ENCODE peak calls at places on chromosomes 3 and 15, in seven cellular contexts. One of them, this sample, is unnamed.
A peak's percentile ranks its signal among the peaks of the same experiment; 100 is the strongest.

GRCh38 chr15:25437751-25438600 is 848 bp downstream of the UBE3A start:
- DNase-seq in stomach: peak; percentile 45
- DNase-seq in AG04450: no peak
- DNase-seq in fibroblast of pulmonary artery: peak; percentile 55
- DNase-seq in psoas muscle: peak; percentile 83
- DNase-seq in heart right ventricle: peak; percentile 66
- DNase-seq in A549: peak; percentile 42
- DNase-seq in this sample: peak; percentile 65

GRCh38 chr15:84079885-84080777 is 155.4 kb upstream of the GOLGA6L4 start:
- DNase-seq in psoas muscle: peak; percentile 52
- DNase-seq in AG04450: no peak
- DNase-seq in stomach: peak; percentile 26
- DNase-seq in heart right ventricle: peak; percentile 19
- DNase-seq in A549: peak; percentile 13
- DNase-seq in fibroblast of pulmonary artery: peak; percentile 12
- DNase-seq in this sample: peak; percentile 25

GRCh38 chr3:175672119-175672689 is 813.1 kb downstream of the NAALADL2 start:
- DNase-seq in psoas muscle: no peak
- DNase-seq in heart right ventricle: no peak
- DNase-seq in AG04450: peak; percentile 29
- DNase-seq in A549: no peak
- DNase-seq in stomach: no peak
- DNase-seq in fibroblast of pulmonary artery: peak; percentile 42
- DNase-seq in this sample: peak; percentile 33

GRCh38 chr3:72847282-72847681 is 963 bp downstream of the SHQ1 start:
- DNase-seq in fibroblast of pulmonary artery: peak; percentile 3
- DNase-seq in A549: no peak
- DNase-seq in stomach: no peak
- DNase-seq in heart right ventricle: no peak
- DNase-seq in AG04450: no peak
- DNase-seq in psoas muscle: no peak
- DNase-seq in this sample: no peak

GRCh38 chr3:36149447-36149865 is 230.8 kb upstream of the STAC start:
- DNase-seq in A549: no peak
- DNase-seq in stomach: no peak
- DNase-seq in fibroblast of pulmonary artery: no peak
- DNase-seq in heart right ventricle: no peak
- DNase-seq in AG04450: no peak
- DNase-seq in psoas muscle: no peak
- DNase-seq in this sample: no peak

GRCh38 chr15:36469567-36469966 is 109.9 kb upstream of the CDIN1 start:
- DNase-seq in stomach: no peak
- DNase-seq in A549: no peak
- DNase-seq in fibroblast of pulmonary artery: peak; percentile 29
- DNase-seq in AG04450: peak; percentile 38
- DNase-seq in psoas muscle: no peak
- DNase-seq in heart right ventricle: no peak
- DNase-seq in this sample: peak; percentile 35

GRCh38 chr15:66085128-66085527 is 168.4 kb downstream of the MEGF11 start:
- DNase-seq in AG04450: no peak
- DNase-seq in heart right ventricle: no peak
- DNase-seq in stomach: no peak
- DNase-seq in fibroblast of pulmonary artery: no peak
- DNase-seq in A549: peak; percentile 18
- DNase-seq in psoas muscle: no peak
- DNase-seq in this sample: no peak

GRCh38 chr3:191502583-191502982 is 41.6 kb downstream of the PYDC2 start:
- DNase-seq in psoas muscle: no peak
- DNase-seq in stomach: no peak
- DNase-seq in heart right ventricle: no peak
- DNase-seq in fibroblast of pulmonary artery: no peak
- DNase-seq in A549: peak; percentile 12
- DNase-seq in AG04450: no peak
- DNase-seq in this sample: no peak

GRCh38 chr3:186070550-186070949 is 38.3 kb downstream of the ETV5 start:
- DNase-seq in stomach: no peak
- DNase-seq in heart right ventricle: no peak
- DNase-seq in AG04450: no peak
- DNase-seq in psoas muscle: no peak
- DNase-seq in A549: no peak
- DNase-seq in fibroblast of pulmonary artery: no peak
- DNase-seq in this sample: no peak

GRCh38 chr15:72962054-72962702 is 90.1 kb upstream of the NEO1 start:
- DNase-seq in A549: no peak
- DNase-seq in heart right ventricle: no peak
- DNase-seq in psoas muscle: no peak
- DNase-seq in stomach: no peak
- DNase-seq in AG04450: no peak
- DNase-seq in fibroblast of pulmonary artery: no peak
- DNase-seq in this sample: no peak

GRCh38 chr3:124107074-124107473 is 115.2 kb upstream of the ROPN1 start:
- DNase-seq in A549: no peak
- DNase-seq in psoas muscle: no peak
- DNase-seq in AG04450: no peak
- DNase-seq in heart right ventricle: no peak
- DNase-seq in fibroblast of pulmonary artery: no peak
- DNase-seq in stomach: no peak
- DNase-seq in this sample: no peak

GRCh38 chr3:194270627-194271458 is 80.3 kb downstream of the CPN2 start:
- DNase-seq in heart right ventricle: peak; percentile 87
- DNase-seq in AG04450: no peak
- DNase-seq in psoas muscle: peak; percentile 93
- DNase-seq in stomach: peak; percentile 63
- DNase-seq in fibroblast of pulmonary artery: peak; percentile 72
- DNase-seq in A549: no peak
- DNase-seq in this sample: peak; percentile 86

GRCh38 chr15:58980351-58980939 is 7.0 kb upstream of the RNF111 start:
- DNase-seq in psoas muscle: no peak
- DNase-seq in A549: peak; percentile 50
- DNase-seq in AG04450: no peak
- DNase-seq in heart right ventricle: no peak
- DNase-seq in fibroblast of pulmonary artery: peak; percentile 70
- DNase-seq in stomach: no peak
- DNase-seq in this sample: peak; percentile 65

GRCh38 chr3:138442433-138442832 is 8.0 kb downstream of the ESYT3 start:
- DNase-seq in heart right ventricle: no peak
- DNase-seq in A549: peak; percentile 35
- DNase-seq in stomach: no peak
- DNase-seq in AG04450: no peak
- DNase-seq in psoas muscle: no peak
- DNase-seq in fibroblast of pulmonary artery: peak; percentile 46
- DNase-seq in this sample: peak; percentile 55

GRCh38 chr3:32973982-32974381 is 22.5 kb downstream of the CCR4 start:
- DNase-seq in A549: no peak
- DNase-seq in fibroblast of pulmonary artery: no peak
- DNase-seq in heart right ventricle: no peak
- DNase-seq in psoas muscle: no peak
- DNase-seq in AG04450: peak; percentile 29
- DNase-seq in stomach: no peak
- DNase-seq in this sample: peak; percentile 17

GRCh38 chr15:27250223-27250622 is 279.2 kb downstream of the GABRG3 start:
- DNase-seq in stomach: no peak
- DNase-seq in A549: peak; percentile 12
- DNase-seq in AG04450: no peak
- DNase-seq in heart right ventricle: no peak
- DNase-seq in fibroblast of pulmonary artery: no peak
- DNase-seq in psoas muscle: no peak
- DNase-seq in this sample: no peak

GRCh38 chr15:50426428-50426827 is 2.2 kb downstream of the USP8 start:
- DNase-seq in psoas muscle: no peak
- DNase-seq in AG04450: no peak
- DNase-seq in stomach: no peak
- DNase-seq in heart right ventricle: no peak
- DNase-seq in fibroblast of pulmonary artery: no peak
- DNase-seq in A549: no peak
- DNase-seq in this sample: no peak

GRCh38 chr15:50425219-50425618 is 1.0 kb downstream of the USP8 start:
- DNase-seq in stomach: no peak
- DNase-seq in A549: no peak
- DNase-seq in heart right ventricle: no peak
- DNase-seq in AG04450: no peak
- DNase-seq in fibroblast of pulmonary artery: no peak
- DNase-seq in psoas muscle: no peak
- DNase-seq in this sample: no peak

DNA sequence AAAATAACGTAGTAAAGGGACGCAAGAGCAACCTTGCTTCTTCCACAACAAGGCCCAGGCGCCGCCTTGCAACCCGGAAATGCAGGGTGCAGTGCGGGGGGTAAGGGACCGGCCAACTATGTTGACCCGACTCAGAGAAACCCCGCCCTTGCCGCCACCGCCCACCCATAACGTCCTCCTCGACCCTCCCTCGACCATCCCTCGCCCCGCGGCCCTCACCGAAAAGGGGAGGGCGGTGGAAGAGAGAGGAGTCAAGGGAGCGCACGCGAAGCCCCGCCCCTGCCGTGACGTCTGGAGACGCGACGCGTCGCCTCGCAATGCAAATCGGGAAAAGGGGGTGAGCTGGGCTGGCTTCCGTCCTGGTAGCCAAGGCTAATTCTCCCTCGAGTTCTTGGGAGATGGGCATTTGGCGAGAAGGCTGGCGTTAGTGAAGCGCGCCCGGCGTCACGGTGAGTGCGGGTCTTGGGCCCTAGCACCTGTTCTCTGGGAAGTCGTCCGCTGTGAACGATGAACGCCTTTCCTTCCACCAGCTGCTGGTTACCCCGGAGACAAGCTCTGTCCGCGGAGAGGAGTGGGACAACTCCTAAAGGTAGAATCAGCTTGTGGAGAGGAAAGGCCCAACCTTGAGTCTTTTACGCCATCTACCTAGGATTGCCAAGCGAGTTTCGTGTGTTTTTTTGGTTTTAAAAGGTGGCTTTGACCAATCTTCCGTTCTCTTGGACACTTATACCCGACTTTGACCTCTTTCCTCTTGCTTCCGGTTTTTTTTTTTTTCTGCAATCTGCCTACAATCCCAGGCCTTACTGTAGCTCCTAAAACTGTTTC is at the start of gene USP8:
- DNase-seq in heart right ventricle: peak; percentile 97
- DNase-seq in psoas muscle: peak; percentile 98
- DNase-seq in AG04450: peak; percentile 89
- DNase-seq in fibroblast of pulmonary artery: peak; percentile 97
- DNase-seq in A549: peak; percentile 99
- DNase-seq in stomach: peak; percentile 96
- DNase-seq in this sample: peak; percentile 96
- H3K4me3 ChIP-seq in heart right ventricle: peak within 1 kb of the TSS; percentile 87
- H3K4me3 ChIP-seq in psoas muscle: peak within 1 kb of the TSS; percentile 92
- H3K4me3 ChIP-seq in AG04450: peak within 1 kb of the TSS; percentile 98
- H3K4me3 ChIP-seq in fibroblast of pulmonary artery: peak within 1 kb of the TSS; percentile 91
- H3K4me3 ChIP-seq in A549: peak within 1 kb of the TSS; percentile 63
- H3K4me3 ChIP-seq in stomach: peak within 1 kb of the TSS; percentile 85
- H3K4me3 ChIP-seq in this sample: peak within 1 kb of the TSS; percentile 83

GRCh38 chr15:70435872-70436271 is 327.5 kb downstream of the UACA start:
- DNase-seq in psoas muscle: no peak
- DNase-seq in A549: no peak
- DNase-seq in stomach: no peak
- DNase-seq in AG04450: no peak
- DNase-seq in heart right ventricle: no peak
- DNase-seq in fibroblast of pulmonary artery: no peak
- DNase-seq in this sample: no peak
- H3K4me3 ChIP-seq in psoas muscle: no peak overlapping the region
- H3K4me3 ChIP-seq in A549: no peak overlapping the region
- H3K4me3 ChIP-seq in stomach: no peak overlapping the region
- H3K4me3 ChIP-seq in AG04450: no peak overlapping the region
- H3K4me3 ChIP-seq in heart right ventricle: no peak overlapping the region
- H3K4me3 ChIP-seq in fibroblast of pulmonary artery: no peak overlapping the region
- H3K4me3 ChIP-seq in this sample: no peak overlapping the region

DNA sequence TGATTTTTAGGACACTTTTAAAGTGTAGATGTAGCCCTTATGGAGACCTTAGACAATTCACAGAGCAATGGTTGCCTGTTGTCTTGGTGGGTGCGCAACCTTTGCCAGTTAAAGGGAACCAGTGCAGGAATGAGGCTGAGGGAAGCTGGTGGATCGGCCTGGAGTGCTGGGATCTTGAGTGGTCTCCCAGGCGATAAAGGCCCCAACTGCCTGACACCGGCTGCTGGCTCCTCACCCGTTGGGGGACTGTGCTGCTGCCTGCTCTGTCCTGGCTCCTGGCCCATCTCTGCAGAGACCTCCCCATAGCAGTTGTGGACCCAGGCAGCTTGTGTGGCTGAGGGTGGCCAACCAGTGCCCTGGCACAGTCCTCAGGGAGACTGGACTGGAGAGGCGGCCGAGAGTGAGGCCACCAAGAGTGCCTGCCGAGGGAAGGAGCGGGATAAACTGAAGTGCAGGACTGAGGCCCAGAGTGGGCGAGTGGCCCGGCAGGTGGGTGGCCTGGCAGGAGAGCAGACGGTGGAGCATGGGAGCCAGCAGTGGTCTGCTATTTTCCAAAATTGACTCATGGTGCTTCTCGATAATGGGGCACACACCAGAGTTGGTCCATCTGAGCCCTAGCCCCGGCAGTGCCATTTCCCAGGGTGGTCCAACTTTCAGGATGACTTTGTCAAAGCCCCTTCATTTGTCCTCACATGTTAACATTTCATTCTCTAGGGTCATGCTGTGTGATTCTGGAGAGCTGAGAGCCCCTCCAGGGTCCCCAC is 2.1 kb downstream of the ALDH1A3 start:
- DNase-seq in A549: no peak
- DNase-seq in psoas muscle: no peak
- DNase-seq in AG04450: no peak
- DNase-seq in heart right ventricle: no peak
- DNase-seq in fibroblast of pulmonary artery: no peak
- DNase-seq in stomach: no peak
- DNase-seq in this sample: no peak
- H3K4me3 ChIP-seq in A549: no peak overlapping the region
- H3K4me3 ChIP-seq in psoas muscle: peak overlapping the region; percentile 76
- H3K4me3 ChIP-seq in AG04450: peak overlapping the region; percentile 4
- H3K4me3 ChIP-seq in heart right ventricle: no peak overlapping the region
- H3K4me3 ChIP-seq in fibroblast of pulmonary artery: peak overlapping the region; percentile 66
- H3K4me3 ChIP-seq in stomach: peak overlapping the region; percentile 6
- H3K4me3 ChIP-seq in this sample: no peak overlapping the region

DNA sequence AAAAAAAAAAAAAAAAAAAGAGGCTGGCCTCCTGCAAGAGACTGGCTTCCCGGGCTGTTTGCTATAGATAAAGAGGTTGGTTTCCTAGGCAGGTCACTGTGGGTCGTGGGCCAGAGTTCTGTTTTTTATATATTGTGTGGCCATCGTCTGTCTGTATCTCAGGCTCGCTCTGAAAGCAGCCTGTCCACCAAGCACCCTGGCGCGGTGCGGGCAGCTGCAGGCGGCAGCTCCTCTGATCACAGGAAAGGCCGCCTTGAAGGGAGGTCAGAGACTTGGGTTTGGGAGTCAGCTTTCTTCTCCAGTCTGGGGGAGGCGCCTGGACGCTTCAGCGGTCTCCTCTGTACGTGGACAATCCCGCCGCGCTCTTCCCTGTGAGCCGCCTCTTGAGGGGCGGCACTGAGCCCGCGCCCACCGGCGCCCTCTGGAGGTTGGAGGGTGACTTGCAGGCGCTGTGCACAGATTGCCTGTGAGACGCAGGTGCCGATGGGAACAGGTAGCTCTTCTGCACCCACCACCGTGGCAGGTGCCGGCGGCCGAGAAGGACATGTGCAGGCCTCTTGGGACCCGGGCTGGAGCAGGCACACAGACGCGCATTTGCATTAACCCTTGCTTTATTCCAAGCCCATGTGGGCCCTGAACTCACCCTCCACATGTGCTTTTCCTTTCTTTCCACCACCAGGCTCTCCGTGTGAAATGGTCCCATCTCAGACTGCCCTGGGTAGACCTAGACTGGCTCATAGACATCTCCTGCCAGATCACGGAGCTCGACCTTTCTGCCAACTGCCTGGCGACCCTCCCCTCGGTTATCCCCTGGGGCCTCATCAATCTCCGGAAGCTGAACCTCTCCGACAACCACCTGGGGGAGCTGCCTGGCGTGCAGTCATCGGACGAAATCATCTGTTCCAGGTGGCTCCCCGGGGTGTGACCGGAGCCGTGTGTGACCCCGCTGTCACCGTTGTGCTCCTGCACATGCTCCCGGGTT is 89.3 kb downstream of the LRRK1 start:
- DNase-seq in AG04450: no peak
- DNase-seq in stomach: peak; percentile 91
- DNase-seq in psoas muscle: peak; percentile 86
- DNase-seq in heart right ventricle: peak; percentile 85
- DNase-seq in A549: peak; percentile 89
- DNase-seq in fibroblast of pulmonary artery: peak; percentile 71
- DNase-seq in this sample: peak; percentile 84
- H3K4me3 ChIP-seq in AG04450: peak overlapping the region; percentile 54
- H3K4me3 ChIP-seq in stomach: peak overlapping the region; percentile 57
- H3K4me3 ChIP-seq in psoas muscle: peak overlapping the region; percentile 58
- H3K4me3 ChIP-seq in heart right ventricle: peak overlapping the region; percentile 59
- H3K4me3 ChIP-seq in A549: peak overlapping the region; percentile 55
- H3K4me3 ChIP-seq in fibroblast of pulmonary artery: peak overlapping the region; percentile 39
- H3K4me3 ChIP-seq in this sample: peak overlapping the region; percentile 46